ENCODE peak calls at places on chromosomes 7 and 10, in ten cellular contexts. N is bronchial epithelial cell, Q is LNCaP clone FGC, R is B cell, K is Panc1, B is CD14-positive monocyte, A is right lobe of liver, G is brain microvascular endothelial cell, Y is endothelial cell of umbilical vein, I is progenitor cell of endocrine pancreas. U is an unnamed sample.

GRCh38 chr7:81066797-81067196 is 147.9 kb upstream of the SEMA3C start:
- DNase-seq in B (no peak), A (no peak), I (no peak), R (no peak), Q (no peak), K (no peak), Y (no peak), G (no peak), N (no peak), U (no peak)

GRCh38 chr10:72086466-72087391 is 1.6 kb downstream of the SPOCK2 start:
- DNase-seq in K (no peak), Y (no peak), G (no peak), A (peak; percentile 45), I (no peak), N (no peak), R (peak; percentile 87), B (no peak), Q (no peak), U (no peak)

GRCh38 chr10:96400465-96400864 is 41.7 kb upstream of the OPALIN start:
- DNase-seq in R (no peak), I (no peak), Y (no peak), A (no peak), B (no peak), Q (no peak), G (no peak), N (no peak), K (no peak), U (no peak)

GRCh38 chr7:66140924-66141323 is 26.3 kb downstream of the CRCP start:
- DNase-seq in N (peak; percentile 69), I (peak; percentile 16), B (no peak), A (peak; percentile 63), K (no peak), G (peak; percentile 66), Q (peak; percentile 10), R (no peak), Y (peak; percentile 64), U (no peak)

GRCh38 chr10:100934084-100934659 is 21.4 kb downstream of the SLF2 start:
- DNase-seq in G (no peak), R (no peak), K (no peak), B (no peak), N (peak; percentile 19), A (no peak), Y (no peak), Q (no peak), I (no peak), U (no peak)

GRCh38 chr7:82384051-82384464 is 59.5 kb downstream of the CACNA2D1 start:
- DNase-seq in B (no peak), K (no peak), Y (no peak), Q (no peak), G (no peak), R (no peak), A (no peak), I (no peak), N (peak; percentile 17), U (no peak)

GRCh38 chr10:96501985-96502384 is 11.7 kb downstream of the TLL2 start:
- DNase-seq in B (no peak), I (no peak), K (no peak), Q (no peak), N (peak; percentile 96), R (no peak), G (no peak), A (no peak), Y (no peak), U (no peak)

GRCh38 chr7:139948587-139948986 is 114.2 kb downstream of the PARP12 start:
- DNase-seq in R (no peak), G (no peak), K (no peak), A (no peak), B (no peak), Y (no peak), I (no peak), N (no peak), Q (no peak), U (no peak)

GRCh38 chr7:42340462-42340861 is 103.5 kb upstream of the GLI3 start:
- DNase-seq in K (no peak), N (no peak), R (no peak), G (no peak), B (no peak), I (no peak), Q (no peak), A (no peak), Y (no peak), U (no peak)

GRCh38 chr10:128739937-128740336 is 613.7 kb upstream of the MKI67 start:
- DNase-seq in R (no peak), Q (no peak), B (no peak), K (no peak), N (no peak), Y (no peak), I (no peak), A (no peak), G (no peak), U (no peak)
- TF ChIP-seq CTCF in R (no peak), Q (peak; percentile 44), B (no peak), K (no peak), N (no peak), Y (no peak), I (peak; percentile 22), A (no peak), G (no peak), U (no peak)

DNA sequence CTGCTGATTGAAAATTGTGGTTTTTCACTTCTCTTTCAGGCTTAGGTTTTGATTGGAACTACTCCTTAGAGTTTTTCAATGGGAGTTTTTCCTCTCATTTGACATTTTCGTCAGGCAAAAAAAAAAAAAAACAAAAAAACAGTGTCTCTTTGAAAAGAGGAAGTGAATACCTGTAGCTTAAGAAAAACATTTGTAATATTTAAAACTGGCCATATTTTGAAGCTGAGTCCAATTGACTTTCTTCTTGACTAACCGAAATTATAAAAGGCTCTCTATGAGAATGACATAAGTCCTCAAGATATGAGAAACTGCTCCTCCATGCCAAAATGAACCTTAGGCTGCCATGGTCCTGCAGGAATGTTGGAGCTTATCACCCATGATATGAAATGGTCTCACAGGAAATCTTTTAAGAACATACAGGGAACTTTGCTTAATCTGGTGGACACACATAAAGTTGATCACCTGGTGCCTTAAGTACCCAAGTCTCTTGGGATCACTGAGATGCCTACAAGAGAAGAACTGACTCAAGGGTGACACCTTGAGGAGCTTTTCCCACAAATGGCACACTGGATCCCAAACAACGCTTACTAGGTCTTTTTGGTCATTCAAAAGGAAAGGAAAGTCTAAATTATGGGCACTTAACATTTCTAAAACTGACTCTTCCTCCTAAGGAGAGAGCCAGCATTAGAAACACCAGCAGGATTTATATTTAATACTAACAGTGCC is 263.4 kb downstream of the CDC14C start:
- DNase-seq in I (no peak), N (peak; percentile 1), G (no peak), Y (no peak), B (no peak), R (no peak), A (no peak), K (no peak), Q (no peak), U (no peak)
- TF ChIP-seq CTCF in I (no peak), N (no peak), G (no peak), Y (no peak), B (no peak), R (no peak), A (no peak), K (peak; percentile 24), Q (peak; percentile 10), U (no peak)

DNA sequence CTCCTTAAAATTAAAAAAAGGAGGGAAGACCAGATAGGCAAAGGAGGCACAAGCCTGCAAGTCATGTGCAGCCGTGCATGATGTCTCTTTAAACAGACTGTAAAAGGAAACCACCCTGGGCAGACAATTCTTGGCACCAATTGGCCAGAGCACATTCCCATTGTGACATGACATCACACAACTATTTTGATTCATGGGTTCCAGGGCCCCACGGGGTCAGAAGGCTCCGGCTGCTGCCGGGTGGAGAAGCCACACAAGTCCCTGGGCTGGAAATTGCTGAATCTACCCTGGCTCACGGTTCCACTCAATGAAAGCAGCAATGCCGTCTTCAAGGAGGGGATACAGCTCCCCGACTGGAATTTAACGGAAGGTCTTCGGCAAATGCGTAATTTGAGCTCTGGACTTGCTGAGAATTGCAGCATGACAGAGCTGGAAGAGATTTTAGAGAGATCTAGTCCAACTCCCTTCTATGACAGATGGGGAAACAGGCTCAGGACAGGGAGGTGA is 140.5 kb downstream of the PRKAG2 start:
- DNase-seq in G (peak; percentile 98), N (peak; percentile 56), R (no peak), Q (no peak), B (no peak), Y (peak; percentile 92), K (peak; percentile 97), I (no peak), A (no peak), U (peak; percentile 90)
- TF ChIP-seq CTCF in G (peak; percentile 76), N (peak; percentile 39), R (no peak), Q (no peak), B (no peak), Y (peak; percentile 23), K (no peak), I (no peak), A (peak; percentile 9), U (no peak)

GRCh38 chr7:156994417-156994816 is 16.0 kb downstream of the MNX1 start:
- DNase-seq in K (no peak), B (no peak), Y (no peak), N (no peak), R (no peak), Q (no peak), G (no peak), A (no peak), I (no peak), U (no peak)
- TF ChIP-seq CTCF in K (no peak), B (no peak), Y (no peak), N (no peak), R (no peak), Q (no peak), G (no peak), A (no peak), I (no peak), U (no peak)

GRCh38 chr10:126911301-126911700 is 6.1 kb downstream of the DOCK1 start:
- DNase-seq in N (no peak), K (no peak), Y (no peak), I (no peak), B (no peak), R (no peak), A (no peak), G (no peak), Q (no peak), U (no peak)
- TF ChIP-seq CTCF in N (no peak), K (no peak), Y (no peak), I (no peak), B (no peak), R (no peak), A (no peak), G (no peak), Q (no peak), U (no peak)

GRCh38 chr10:130382031-130382430 is 245.8 kb downstream of the GLRX3 start:
- DNase-seq in A (no peak), R (no peak), Y (no peak), K (no peak), G (no peak), B (no peak), N (no peak), I (no peak), Q (no peak), U (no peak)
- TF ChIP-seq CTCF in A (no peak), R (no peak), Y (no peak), K (no peak), G (no peak), B (no peak), N (no peak), I (no peak), Q (no peak), U (no peak)